ENCODE peak calls at places on chromosomes 3 and 15, in ten cellular contexts. J is pancreas, X is suprapubic skin, K is fibroblast of mammary gland, Z is cardiac fibroblast, S is foreskin fibroblast, Y is WTC11, H is HFFc6, M is cardiac muscle cell, D is prostate gland. A is an unnamed sample.

GRCh38 chr15:100525894-100526512 is 2.7 kb downstream of the CERS3 start:
- DNase-seq in J (peak; percentile 82), X (peak; percentile 72), K (no peak), Z (peak; percentile 41), S (no peak), Y (no peak), H (no peak), M (no peak), D (peak; percentile 93), A (no peak)

GRCh38 chr3:55708242-55708641 is 221.1 kb upstream of the WNT5A start:
- DNase-seq in J (no peak), X (no peak), K (no peak), Z (no peak), S (no peak), Y (no peak), H (no peak), M (peak; percentile 84), D (no peak), A (no peak)

GRCh38 chr15:68204776-68205557 is at the start of gene CALML4:
- DNase-seq in J (peak; percentile 95), X (peak; percentile 82), K (peak; percentile 35), Z (peak; percentile 61), S (peak; percentile 59), Y (no peak), H (no peak), M (no peak), D (peak; percentile 84), A (no peak)

GRCh38 chr3:186815490-186815889 is 9.2 kb upstream of the RFC4 start:
- DNase-seq in J (no peak), X (no peak), K (peak; percentile 70), Z (peak; percentile 75), S (peak; percentile 78), Y (no peak), H (peak; percentile 34), M (no peak), D (no peak), A (no peak)

GRCh38 chr3:58572634-58573230 is 4.5 kb downstream of the FAM107A start:
- DNase-seq in J (no peak), X (no peak), K (no peak), Z (no peak), S (no peak), Y (no peak), H (peak; percentile 16), M (no peak), D (no peak), A (no peak)

GRCh38 chr3:9820944-9821343 is 10.9 kb downstream of the TTLL3 start:
- DNase-seq in J (no peak), X (no peak), K (peak; percentile 36), Z (peak; percentile 53), S (peak; percentile 61), Y (peak; percentile 29), H (no peak), M (peak; percentile 52), D (no peak), A (no peak)

GRCh38 chr3:126542340-126543241 is 16.1 kb downstream of the C3orf22 start:
- DNase-seq in J (no peak), X (peak; percentile 51), K (no peak), Z (no peak), S (no peak), Y (peak; percentile 16), H (no peak), M (no peak), D (no peak), A (no peak)

GRCh38 chr3:15015456-15015855 is 49.7 kb downstream of the MRPS25 start:
- DNase-seq in J (no peak), X (no peak), K (peak; percentile 69), Z (no peak), S (peak; percentile 40), Y (no peak), H (no peak), M (no peak), D (no peak), A (no peak)

GRCh38 chr15:50686468-50687301 is at the start of gene TRPM7:
- DNase-seq in J (peak; percentile 92), X (peak; percentile 90), K (peak; percentile 81), Z (peak; percentile 87), S (peak; percentile 98), Y (peak; percentile 80), H (peak; percentile 74), M (peak; percentile 91), D (peak; percentile 84), A (peak; percentile 86)

GRCh38 chr15:68674975-68675374 is 96.2 kb downstream of the CORO2B start:
- DNase-seq in J (no peak), X (no peak), K (no peak), Z (no peak), S (no peak), Y (no peak), H (no peak), M (no peak), D (no peak), A (peak; percentile 67)

GRCh38 chr3:163671201-163671600 is 1407.1 kb downstream of the SI start:
- DNase-seq in J (no peak), X (no peak), K (no peak), Z (no peak), S (no peak), Y (no peak), H (no peak), M (no peak), D (no peak), A (no peak)

GRCh38 chr3:76869726-76870414 is 170.0 kb upstream of the ROBO2 start:
- DNase-seq in J (no peak), X (no peak), K (no peak), Z (no peak), S (no peak), Y (no peak), H (no peak), M (no peak), D (no peak), A (no peak)

GRCh38 chr15:94403246-94403824 is 172.0 kb downstream of the MCTP2 start:
- DNase-seq in J (no peak), X (no peak), K (no peak), Z (no peak), S (no peak), Y (no peak), H (no peak), M (no peak), D (no peak), A (no peak)

GRCh38 chr3:109050591-109051167 is 67.3 kb downstream of the MORC1 start:
- DNase-seq in J (no peak), X (no peak), K (peak; percentile 18), Z (peak; percentile 40), S (peak; percentile 0), Y (no peak), H (no peak), M (peak; percentile 11), D (no peak), A (peak; percentile 11)

GRCh38 chr3:28856796-28857195 is 424.1 kb upstream of the RBMS3 start:
- DNase-seq in J (no peak), X (no peak), K (no peak), Z (no peak), S (peak; percentile 14), Y (no peak), H (no peak), M (no peak), D (no peak), A (peak; percentile 17)

GRCh38 chr3:28850186-28850585 is 430.7 kb upstream of the RBMS3 start:
- DNase-seq in J (no peak), X (no peak), K (no peak), Z (peak; percentile 71), S (peak; percentile 5), Y (no peak), H (no peak), M (no peak), D (no peak), A (no peak)

DNA sequence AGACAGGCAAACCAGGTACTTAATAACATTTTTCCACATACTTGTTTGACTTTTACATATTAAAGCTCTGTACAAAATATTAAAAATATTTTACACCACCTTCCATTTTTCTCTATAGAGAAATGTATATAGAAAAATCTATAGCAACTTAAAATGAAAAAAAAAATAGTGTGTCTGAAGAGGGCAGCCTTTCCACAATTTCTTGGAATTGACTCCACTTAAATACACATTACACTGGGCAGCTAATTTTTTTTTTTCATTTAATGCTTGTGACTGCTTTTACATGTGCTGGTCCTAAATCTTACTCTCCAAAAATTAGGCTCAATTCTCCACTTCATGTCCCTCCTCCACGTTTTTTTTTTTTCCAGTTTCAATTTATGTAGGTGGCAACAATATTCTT is 427.0 kb upstream of the RBMS3 start:
- DNase-seq in J (no peak), X (no peak), K (peak; percentile 24), Z (peak; percentile 65), S (peak; percentile 36), Y (no peak), H (no peak), M (no peak), D (no peak), A (no peak)
- TF ChIP-seq CTCF in J (no peak), X (no peak), K (peak; percentile 9), Z (peak; percentile 14), S (no peak), Y (no peak), H (peak; percentile 55), M (no peak), D (no peak), A (peak; percentile 46)

DNA sequence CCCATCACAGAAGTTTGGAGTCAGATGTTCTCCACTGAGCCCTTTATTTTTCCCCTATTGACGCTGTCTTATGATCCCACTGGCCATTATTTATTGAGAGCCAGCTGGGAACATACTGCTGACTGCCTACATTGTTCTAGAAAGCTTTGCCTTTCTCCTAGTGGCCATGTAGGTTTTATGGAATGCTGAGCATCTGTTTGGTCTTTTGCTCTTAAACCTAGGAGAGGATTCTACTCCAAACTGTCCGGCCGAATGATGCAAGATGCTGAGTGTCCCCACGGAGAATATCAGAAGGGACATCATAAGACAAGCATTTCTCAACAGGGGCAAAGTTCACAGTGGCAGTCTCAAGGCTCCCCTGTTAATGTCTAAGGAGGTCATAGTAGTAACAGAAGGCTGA is 171.4 kb downstream of the ARRDC4 start:
- DNase-seq in J (no peak), X (no peak), K (peak; percentile 47), Z (no peak), S (peak; percentile 8), Y (no peak), H (no peak), M (no peak), D (no peak), A (no peak)
- TF ChIP-seq CTCF in J (no peak), X (no peak), K (no peak), Z (no peak), S (no peak), Y (no peak), H (no peak), M (no peak), D (no peak), A (no peak)

GRCh38 chr3:85193565-85193964 is 234.8 kb downstream of the CADM2 start:
- DNase-seq in J (no peak), X (no peak), K (no peak), Z (no peak), S (no peak), Y (no peak), H (no peak), M (no peak), D (no peak), A (peak; percentile 4)
- TF ChIP-seq CTCF in J (no peak), X (no peak), K (no peak), Z (no peak), S (no peak), Y (no peak), H (no peak), M (no peak), D (no peak), A (peak; percentile 59)

DNA sequence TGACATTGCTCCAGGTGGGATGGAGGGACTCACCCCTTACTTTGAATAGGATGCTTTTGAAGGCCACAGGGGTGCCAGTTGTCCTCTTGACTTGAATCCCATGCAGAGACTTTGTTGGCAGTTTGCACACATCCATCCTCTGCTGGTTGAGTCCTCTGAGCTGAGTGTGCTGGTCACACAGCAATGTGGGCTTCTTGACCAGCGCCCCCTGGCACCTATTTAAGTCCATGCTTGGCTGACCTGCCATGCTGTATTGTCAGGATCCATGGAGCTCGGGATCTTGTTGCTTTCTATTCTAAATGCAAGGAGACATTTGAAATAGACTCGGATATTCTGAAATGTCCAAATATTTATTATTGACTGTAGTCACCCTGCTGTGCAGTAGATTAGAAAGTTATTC is 19.8 kb downstream of the RAB7A start:
- DNase-seq in J (no peak), X (no peak), K (no peak), Z (no peak), S (no peak), Y (peak; percentile 46), H (no peak), M (no peak), D (no peak), A (no peak)
- TF ChIP-seq CTCF in J (no peak), X (no peak), K (no peak), Z (no peak), S (no peak), Y (no peak), H (peak; percentile 43), M (no peak), D (no peak), A (no peak)

A was measured in foreskin keratinocyte.